ENCODE peak calls at places on chromosome 15, in seven cellular contexts. X is NCI-H345; N is fibroblast of pulmonary artery; A is hypothalamus; L is NCI-H1092; Y is cardiac fibroblast; S is activated gamma-delta T cell treated with anti-CD3 and anti-CD28 coated beads, Interleukin-2, amount 50 U/mL, for 16 hours. Z is an unnamed sample.

GRCh38 chr15:42371125-42371524 is 11.8 kb downstream of the CAPN3 start:
- DNase-seq in X (no peak), N (peak), A (no peak), L (no peak), Y (peak), S (no peak), Z (no peak)

GRCh38 chr15:37837276-37837675 is 97.2 kb upstream of the TMCO5A start:
- DNase-seq in X (peak), N (peak), A (no peak), L (no peak), Y (peak), S (no peak), Z (no peak)

GRCh38 chr15:84953726-84954125 is 27.9 kb upstream of the PDE8A start:
- DNase-seq in X (no peak), N (no peak), A (no peak), L (no peak), Y (no peak), S (no peak), Z (no peak)

GRCh38 chr15:25345943-25346342 is 92.9 kb downstream of the UBE3A start:
- DNase-seq in X (no peak), N (peak), A (peak), L (no peak), Y (peak), S (no peak), Z (no peak)

GRCh38 chr15:28110416-28110975 is 11.4 kb upstream of the OCA2 start:
- DNase-seq in X (no peak), N (no peak), A (no peak), L (no peak), Y (no peak), S (no peak), Z (no peak)

GRCh38 chr15:59437777-59438574 is at the start of gene FAM81A:
- DNase-seq in X (peak), N (peak), A (peak), L (peak), Y (peak), S (peak), Z (peak)

GRCh38 chr15:53586815-53587214 is 172.6 kb downstream of the WDR72 start:
- DNase-seq in X (peak), N (peak), A (no peak), L (no peak), Y (no peak), S (no peak), Z (no peak)

GRCh38 chr15:51499379-51499976 is 123.1 kb downstream of the DMXL2 start:
- DNase-seq in X (no peak), N (peak), A (no peak), L (no peak), Y (peak), S (no peak), Z (no peak)

GRCh38 chr15:45442497-45443135 is 64.3 kb upstream of the GATM start:
- DNase-seq in X (no peak), N (peak), A (no peak), L (no peak), Y (peak), S (no peak), Z (no peak)

GRCh38 chr15:33135355-33135781 is 59.1 kb downstream of the FMN1 start:
- DNase-seq in X (no peak), N (peak), A (no peak), L (no peak), Y (peak), S (no peak), Z (no peak)

GRCh38 chr15:82810863-82811421 is 1.5 kb downstream of the WHAMM start:
- DNase-seq in X (no peak), N (peak), A (no peak), L (no peak), Y (peak), S (peak), Z (no peak)

GRCh38 chr15:90654233-90655124 is 62.7 kb upstream of the BLM start:
- DNase-seq in X (no peak), N (no peak), A (no peak), L (no peak), Y (peak), S (no peak), Z (no peak)

GRCh38 chr15:56019819-56020218 is 26.4 kb upstream of the NEDD4 start:
- DNase-seq in X (no peak), N (no peak), A (no peak), L (no peak), Y (no peak), S (no peak), Z (no peak)